ENCODE peak calls at places on chromosomes 2 and 18, in seven cellular contexts. T, A, E, C, N, S and K are unnamed samples.

GRCh38 chr2:85400023-85400422 is 10.1 kb downstream of the CAPG start:
- DNase-seq in N (no peak), T (no peak), E (no peak), A (no peak), S (no peak), C (no peak), K (no peak)

GRCh38 chr2:119333360-119333759 is 33.3 kb downstream of the C2orf76 start:
- DNase-seq in A (no peak), E (no peak), N (peak), C (peak), S (no peak), T (no peak), K (no peak)

GRCh38 chr2:122205637-122206036 is 450.2 kb downstream of the TSN start:
- DNase-seq in T (no peak), C (no peak), S (no peak), N (no peak), A (no peak), E (no peak), K (no peak)

GRCh38 chr2:128499367-128500135 is 180.9 kb upstream of the HS6ST1 start:
- DNase-seq in N (no peak), E (no peak), S (peak), C (no peak), A (no peak), T (no peak), K (no peak)

GRCh38 chr2:16181062-16181740 is 240.9 kb downstream of the MYCN start:
- DNase-seq in A (no peak), S (no peak), C (no peak), N (no peak), T (no peak), E (no peak), K (no peak)

GRCh38 chr18:58476521-58477210 is 152.2 kb downstream of the ALPK2 start:
- DNase-seq in N (no peak), S (no peak), E (no peak), A (no peak), T (no peak), C (no peak), K (no peak)

GRCh38 chr2:147049888-147050446 is 794.9 kb upstream of the ACVR2A start:
- DNase-seq in S (no peak), N (no peak), C (no peak), A (no peak), E (peak), T (no peak), K (no peak)

GRCh38 chr2:184530239-184530638 is 68.1 kb upstream of the ZNF804A start:
- DNase-seq in S (peak), C (no peak), T (no peak), N (no peak), E (no peak), A (no peak), K (no peak)

GRCh38 chr2:241909769-241910168 is 40.2 kb downstream of the RTP5 start:
- DNase-seq in N (no peak), C (no peak), A (no peak), E (no peak), S (no peak), T (no peak), K (no peak)

GRCh38 chr18:22214731-22215528 is 45.5 kb downstream of the GATA6 start:
- DNase-seq in S (no peak), A (no peak), C (peak), E (peak), T (no peak), N (no peak), K (no peak)

GRCh38 chr2:183284606-183285005 is 160.4 kb downstream of the NUP35 start:
- DNase-seq in C (peak), A (no peak), S (no peak), T (no peak), E (peak), N (no peak), K (peak)

GRCh38 chr2:56185101-56185581 is 1.4 kb downstream of the CCDC85A start:
- DNase-seq in C (no peak), A (peak), E (peak), N (peak), T (no peak), S (peak), K (no peak)

GRCh38 chr2:127573298-127573697 is 37.8 kb downstream of the MYO7B start:
- DNase-seq in E (no peak), A (no peak), T (no peak), C (no peak), N (no peak), S (no peak), K (no peak)

GRCh38 chr2:9793156-9793917 is 49.9 kb upstream of the TAF1B start:
- DNase-seq in C (no peak), S (no peak), T (no peak), E (no peak), N (no peak), A (no peak), K (no peak)

GRCh38 chr2:167355796-167356195 is 467.5 kb downstream of the XIRP2 start:
- DNase-seq in A (no peak), E (peak), N (no peak), S (no peak), C (peak), T (no peak), K (no peak)

GRCh38 chr2:109300582-109300981 is 171.6 kb downstream of the SH3RF3 start:
- DNase-seq in S (no peak), C (no peak), N (no peak), E (no peak), T (no peak), A (no peak), K (no peak)

GRCh38 chr2:237598468-237599208 is 8.1 kb upstream of the RAB17 start:
- DNase-seq in N (no peak), S (peak), T (no peak), A (no peak), E (no peak), C (no peak), K (no peak)

GRCh38 chr2:157087373-157088005 is 170.0 kb upstream of the GALNT5 start:
- DNase-seq in T (no peak), S (no peak), C (peak), A (no peak), N (no peak), E (no peak), K (peak)

GRCh38 chr18:3625717-3626091 is 175.7 kb downstream of the TGIF1 start:
- DNase-seq in A (no peak), T (no peak), E (no peak), S (no peak), N (no peak), C (peak), K (no peak)

GRCh38 chr2:88807237-88807962 is 115.9 kb downstream of the RPIA start:
- DNase-seq in N (no peak), T (no peak), E (no peak), A (no peak), C (no peak), S (no peak), K (no peak)

GRCh38 chr18:77103991-77104521 is 28.5 kb downstream of the MBP start:
- DNase-seq in T (no peak), S (no peak), E (peak), C (no peak), A (no peak), N (no peak), K (no peak)

GRCh38 chr18:41073372-41073954 is 881.6 kb upstream of the PIK3C3 start:
- DNase-seq in C (peak), T (no peak), E (peak), A (no peak), N (no peak), S (no peak), K (peak)

GRCh38 chr2:227759411-227760113 is 13.9 kb downstream of the SCYGR8 start:
- DNase-seq in C (no peak), N (peak), A (no peak), T (no peak), E (no peak), S (peak), K (peak)

GRCh38 chr2:160694221-160694620 is 200.6 kb upstream of the RBMS1 start:
- DNase-seq in N (no peak), E (no peak), C (no peak), S (no peak), T (no peak), A (no peak), K (no peak)

GRCh38 chr18:23712445-23712844 is 23.2 kb downstream of the LAMA3 start:
- DNase-seq in T (no peak), C (no peak), S (no peak), N (no peak), E (no peak), A (no peak), K (peak)

GRCh38 chr2:144642106-144642505 is 122.2 kb upstream of the ZEB2 start:
- DNase-seq in T (no peak), N (peak), S (no peak), E (no peak), C (no peak), A (no peak), K (no peak)

GRCh38 chr18:38491195-38491594 is 925.6 kb upstream of the CELF4 start:
- DNase-seq in S (no peak), A (no peak), E (no peak), N (no peak), T (no peak), C (no peak), K (no peak)

GRCh38 chr2:158232476-158232875 is 130.8 kb downstream of the UPP2 start:
- DNase-seq in S (no peak), C (no peak), N (no peak), A (no peak), T (no peak), E (peak), K (peak)

GRCh38 chr2:7009207-7009911 is 92.1 kb downstream of the RNF144A start:
- DNase-seq in C (no peak), S (no peak), A (no peak), T (no peak), E (peak), N (no peak), K (no peak)

GRCh38 chr2:60806988-60807681 is 51.1 kb downstream of the PAPOLG start:
- DNase-seq in T (no peak), S (no peak), E (peak), N (peak), A (no peak), C (peak), K (no peak)

GRCh38 chr2:158477202-158477601 is 20.4 kb downstream of the PKP4 start:
- DNase-seq in A (no peak), S (no peak), C (no peak), N (peak), T (no peak), E (no peak), K (no peak)

GRCh38 chr18:47397671-47398319 is 146.3 kb upstream of the SKOR2 start:
- DNase-seq in N (peak), T (no peak), S (peak), C (no peak), E (no peak), A (no peak), K (no peak)

GRCh38 chr2:173841110-173841509 is 124.1 kb downstream of the SP3 start:
- DNase-seq in E (no peak), S (no peak), T (no peak), A (no peak), C (no peak), N (no peak), K (no peak)

GRCh38 chr2:113847144-113847543 is 42.7 kb upstream of the ACTR3 start:
- DNase-seq in A (no peak), T (no peak), S (no peak), N (no peak), E (no peak), C (peak), K (no peak)

GRCh38 chr18:23311346-23312103 is 141.6 kb upstream of the RIOK3 start:
- DNase-seq in N (no peak), S (no peak), T (no peak), A (no peak), C (peak), E (peak), K (no peak)

GRCh38 chr2:55807900-55808299 is 114.3 kb upstream of the PNPT1 start:
- DNase-seq in N (no peak), S (no peak), A (no peak), C (no peak), T (no peak), E (no peak), K (no peak)

DNA sequence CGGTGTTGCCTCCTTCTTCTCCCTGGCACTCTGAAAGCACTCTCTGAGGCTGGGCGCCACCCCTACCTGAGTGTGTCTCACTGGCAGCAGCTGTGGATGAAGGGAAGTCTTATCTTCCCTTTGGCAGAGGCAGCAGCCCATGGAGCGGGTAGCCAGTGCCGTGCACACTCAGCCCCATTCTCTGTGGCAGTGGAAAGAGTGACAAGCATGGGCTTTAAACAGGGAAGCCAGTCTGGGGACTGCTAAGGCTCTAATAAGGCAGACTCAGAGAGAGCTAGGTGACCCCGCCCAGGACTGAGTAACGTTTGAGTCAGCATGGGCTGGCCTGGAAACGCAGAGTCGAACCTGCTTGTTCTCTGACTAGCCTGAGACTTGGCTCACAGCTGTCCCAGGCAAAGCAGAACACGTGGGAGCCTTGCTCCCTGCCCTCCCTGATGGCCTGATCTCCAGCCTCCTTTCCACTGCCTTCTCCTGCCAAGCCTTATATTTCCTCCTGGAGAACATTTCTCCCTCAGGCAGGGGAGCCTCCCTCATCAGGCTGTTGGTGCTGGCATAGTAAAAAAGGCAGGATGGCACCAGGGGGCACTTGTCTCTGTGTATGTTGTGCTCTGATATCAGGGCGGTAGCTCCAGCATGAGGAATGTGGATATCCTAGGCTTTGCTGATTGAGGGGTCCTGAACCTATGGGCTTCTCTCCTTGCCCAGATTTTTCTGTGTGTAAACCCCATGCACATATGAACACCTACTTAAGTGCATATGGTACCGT is 93.9 kb upstream of the LGALSL start:
- DNase-seq in T (no peak), E (peak), N (peak), S (peak), C (peak), A (no peak), K (peak)
- H3K4ac ChIP-seq in T (no peak), E (no peak), N (no peak), S (no peak), C (peak), A (no peak), K (no peak)

GRCh38 chr2:102194609-102195268 is 7.9 kb downstream of the IL1RL2 start:
- DNase-seq in T (no peak), C (no peak), E (no peak), S (no peak), A (no peak), N (no peak), K (no peak)
- H4K8ac ChIP-seq in T (no peak), C (no peak), E (no peak), S (no peak), A (no peak), N (no peak), K (no peak)

GRCh38 chr2:150526006-150526405 is 38.5 kb upstream of the RND3 start:
- DNase-seq in T (no peak), S (no peak), N (peak), E (no peak), C (no peak), A (no peak), K (peak)

GRCh38 chr2:150528861-150529801 is 41.7 kb upstream of the RND3 start:
- DNase-seq in E (peak), S (no peak), A (no peak), N (peak), C (peak), T (no peak), K (peak)

GRCh38 chr2:150522269-150522668 is 34.8 kb upstream of the RND3 start:
- DNase-seq in S (no peak), N (no peak), T (no peak), A (no peak), C (no peak), E (no peak), K (no peak)

GRCh38 chr2:150530168-150530567 is 42.7 kb upstream of the RND3 start:
- DNase-seq in A (no peak), N (no peak), E (no peak), C (no peak), T (no peak), S (no peak), K (no peak)

DNA sequence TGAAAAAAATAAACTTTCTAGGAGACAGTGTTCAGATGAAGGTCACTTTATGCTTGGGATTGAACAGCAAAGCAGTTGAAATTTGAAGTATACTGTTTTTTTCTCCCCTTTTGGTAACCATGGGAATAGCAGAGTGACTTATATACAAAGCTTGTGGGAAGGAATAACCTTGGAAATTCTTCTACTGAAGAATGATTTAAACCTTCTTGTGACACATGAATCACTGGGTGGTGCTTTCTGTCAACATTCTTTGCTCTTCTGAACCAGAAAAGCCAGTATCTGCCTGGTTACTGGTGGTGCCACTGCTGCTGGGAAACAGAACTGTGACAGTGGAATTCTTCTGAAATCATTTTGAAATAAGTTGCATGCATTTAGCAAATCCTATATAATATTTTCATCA is 39.4 kb upstream of the RND3 start:
- DNase-seq in C (peak), S (no peak), N (peak), E (peak), T (no peak), A (no peak), K (peak)
- H3K4ac ChIP-seq in C (peak), S (no peak), N (no peak), E (no peak), T (no peak), A (no peak), K (no peak)

DNA sequence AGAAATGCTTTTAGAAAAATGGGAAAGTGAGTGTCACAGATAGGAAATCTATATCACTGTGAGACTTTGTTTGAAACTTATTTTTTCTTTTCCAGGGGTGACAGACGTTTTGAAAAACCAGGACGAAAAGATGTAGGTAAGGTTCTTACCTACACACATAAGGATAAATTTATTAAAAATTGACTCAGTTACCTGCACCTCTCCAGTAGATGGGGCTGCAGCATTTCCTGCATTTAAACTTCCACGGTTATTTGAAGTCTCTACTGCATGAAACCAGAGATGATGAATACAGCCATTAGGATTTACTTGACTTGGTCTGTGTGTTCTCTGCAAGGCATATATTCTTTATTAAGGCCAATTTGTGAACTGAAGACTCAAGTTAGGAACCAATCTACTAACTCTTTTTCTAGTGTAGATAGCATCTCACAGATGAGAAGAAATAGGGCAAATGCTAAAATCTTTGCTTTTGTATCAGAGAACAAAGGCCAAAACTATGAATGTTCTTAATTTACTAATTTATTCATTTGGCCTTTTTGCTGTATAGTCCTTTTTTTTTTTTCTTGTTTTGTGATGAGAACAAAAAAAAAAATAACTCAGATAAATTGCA is 15.0 kb downstream of the KCNJ13 start:
- DNase-seq in C (peak), S (no peak), E (peak), N (peak), T (no peak), A (no peak), K (peak)
- H4K8ac ChIP-seq in C (no peak), S (no peak), E (no peak), N (no peak), T (no peak), A (no peak), K (no peak)

DNA sequence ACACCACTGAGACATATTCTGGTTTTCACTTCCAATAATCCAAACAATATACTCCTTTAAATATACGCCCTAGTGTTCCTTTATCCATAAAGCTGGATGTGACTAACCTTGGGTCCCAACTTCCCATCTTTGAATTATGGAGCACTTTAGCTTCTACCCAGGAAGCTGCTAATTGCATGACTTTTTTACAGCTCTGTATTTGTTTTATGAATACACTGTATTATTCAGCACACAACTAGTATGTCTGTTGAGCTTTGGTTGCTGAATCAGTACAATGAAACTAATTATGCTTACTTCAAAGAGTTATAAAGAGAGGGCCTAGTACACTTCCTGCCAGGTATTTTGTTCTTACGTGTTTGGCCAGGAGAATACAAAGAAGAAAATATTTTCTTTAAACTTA is 118.5 kb downstream of the BAZ2B start:
- DNase-seq in N (no peak), C (no peak), E (no peak), A (no peak), T (no peak), S (no peak), K (no peak)
- H3K4ac ChIP-seq in N (no peak), C (no peak), E (no peak), A (no peak), T (no peak), S (no peak), K (no peak)

DNA sequence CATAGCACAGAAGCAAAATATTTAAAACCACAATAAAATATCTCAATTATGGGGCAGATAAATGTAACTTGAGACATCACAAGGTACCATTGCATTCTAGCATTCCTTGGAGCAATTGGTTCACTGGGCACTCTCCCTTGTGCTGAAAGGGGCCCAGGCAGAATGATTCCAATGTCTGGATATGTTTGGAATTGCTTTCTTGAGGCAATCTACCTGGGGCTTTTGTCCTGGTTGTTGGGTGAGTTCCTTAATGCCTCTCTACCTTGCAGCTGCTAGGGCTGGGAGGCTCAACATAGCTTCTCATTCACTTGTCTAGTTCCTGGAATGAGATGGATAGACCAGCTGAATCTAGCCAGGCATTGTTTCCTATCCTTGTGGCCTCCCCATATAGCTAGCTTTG is 539.6 kb upstream of the FSHR start:
- DNase-seq in N (peak), S (no peak), C (no peak), T (no peak), E (no peak), A (no peak), K (peak)
- H4K8ac ChIP-seq in N (no peak), S (no peak), C (no peak), T (no peak), E (no peak), A (no peak), K (no peak)

DNA sequence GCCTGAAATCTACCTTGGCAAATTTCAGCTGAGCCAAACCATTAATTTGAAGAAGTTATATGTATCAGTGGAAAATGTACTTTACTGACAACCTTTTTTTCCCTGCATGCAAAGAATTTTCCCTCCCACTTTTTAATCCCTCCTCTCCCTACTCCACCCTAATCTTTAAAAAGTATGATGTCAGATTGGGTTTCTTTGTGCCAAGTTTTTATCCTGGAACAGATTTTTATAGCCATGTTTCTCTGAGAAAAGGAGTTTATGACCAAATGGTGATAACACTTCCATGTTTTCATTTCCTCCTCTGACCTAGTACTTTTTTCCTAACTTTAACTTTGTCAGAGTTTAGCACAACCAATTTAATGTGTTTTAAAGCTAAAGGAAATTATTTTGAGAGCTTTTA is 250.3 kb upstream of the FOSL2 start:
- DNase-seq in C (no peak), N (no peak), A (no peak), T (no peak), E (no peak), S (no peak), K (no peak)
- H3K4ac ChIP-seq in C (no peak), N (no peak), A (no peak), T (no peak), E (no peak), S (no peak), K (no peak)